ENCODE peak calls at places on chromosomes 16 and 17, in four cellular contexts. J, N, W and D are unnamed samples.

GRCh38 chr16:49956915-49957314 is 68.1 kb upstream of the CNEP1R1 start:
- DNase-seq in J (no peak), N (no peak), W (no peak), D (no peak)

GRCh38 chr16:67555795-67556212 is 6.5 kb upstream of the CTCF start:
- DNase-seq in J (peak), N (no peak), W (no peak), D (no peak)

GRCh38 chr17:61431594-61432311 is 20.5 kb upstream of the TBX4 start:
- DNase-seq in J (peak), N (no peak), W (no peak), D (peak)

GRCh38 chr17:74126179-74126900 is 77.1 kb upstream of the RPL38 start:
- DNase-seq in J (no peak), N (no peak), W (no peak), D (no peak)

GRCh38 chr17:81267390-81268067 is 27.6 kb downstream of the SLC38A10 start:
- DNase-seq in J (no peak), N (peak), W (no peak), D (no peak)

GRCh38 chr17:68344701-68345136 is 53.4 kb downstream of the ARSG start:
- DNase-seq in J (no peak), N (no peak), W (no peak), D (no peak)

GRCh38 chr17:79812969-79813825 is 16.3 kb upstream of the CBX8 start:
- DNase-seq in J (no peak), N (peak), W (no peak), D (peak)

GRCh38 chr17:62179525-62180161 is 114.6 kb upstream of the MED13 start:
- DNase-seq in J (peak), N (peak), W (no peak), D (peak)

GRCh38 chr17:7632492-7632894 is 2.6 kb downstream of the SHBG start:
- DNase-seq in J (peak), N (peak), W (no peak), D (peak)

GRCh38 chr17:76585649-76586593 is at the start of gene ST6GALNAC2:
- DNase-seq in J (no peak), N (no peak), W (no peak), D (peak)

GRCh38 chr16:47054306-47054705 is 80.8 kb upstream of the DNAJA2 start:
- DNase-seq in J (no peak), N (no peak), W (no peak), D (no peak)

GRCh38 chr16:11964761-11965539 is at the start of gene TNFRSF17:
- DNase-seq in J (peak), N (no peak), W (peak), D (no peak)

GRCh38 chr17:68507581-68507980 is 4.6 kb upstream of the PRKAR1A start:
- DNase-seq in J (no peak), N (no peak), W (no peak), D (no peak)

GRCh38 chr17:74619077-74619673 is 4.4 kb downstream of the CD300E start:
- DNase-seq in J (no peak), N (no peak), W (no peak), D (no peak)

GRCh38 chr17:75373290-75373689 is 32.2 kb downstream of the GRB2 start:
- DNase-seq in J (no peak), N (no peak), W (no peak), D (no peak)

GRCh38 chr17:43940630-43941029 is 1.6 kb downstream of the PPY start:
- DNase-seq in J (peak), N (peak), W (no peak), D (peak)

GRCh38 chr16:31331141-31331764 is 23.7 kb upstream of the ITGAX start:
- DNase-seq in J (no peak), N (no peak), W (no peak), D (no peak)

GRCh38 chr16:56603589-56603988 is 4.8 kb upstream of the MT2A start:
- DNase-seq in J (peak), N (peak), W (no peak), D (peak)

GRCh38 chr17:77529328-77529650 is 388.5 kb downstream of the SEC14L1 start:
- DNase-seq in J (no peak), N (no peak), W (no peak), D (no peak)

GRCh38 chr17:15779119-15779518 is 47.0 kb downstream of the TBC1D26 start:
- DNase-seq in J (no peak), N (no peak), W (no peak), D (no peak)

GRCh38 chr16:85782476-85782875 is 16.9 kb downstream of the EMC8 start:
- DNase-seq in J (peak), N (no peak), W (no peak), D (no peak)

GRCh38 chr17:8332128-8332527 is 7.5 kb upstream of the ODF4 start:
- DNase-seq in J (no peak), N (no peak), W (no peak), D (no peak)

GRCh38 chr17:18319604-18320256 is 4.6 kb downstream of the SMCR8 start:
- DNase-seq in J (peak), N (peak), W (no peak), D (peak)

GRCh38 chr16:16001856-16002255 is 52.4 kb downstream of the ABCC1 start:
- DNase-seq in J (no peak), N (no peak), W (no peak), D (no peak)

GRCh38 chr17:49986396-49987289 is 8.4 kb downstream of the DLX3 start:
- DNase-seq in J (no peak), N (no peak), W (no peak), D (no peak)

GRCh38 chr17:48613862-48614694 is 1.0 kb downstream of the HOXB8 start:
- DNase-seq in J (peak), N (no peak), W (no peak), D (peak)

GRCh38 chr17:81902023-81902652 is at the start of gene NPB:
- DNase-seq in J (no peak), N (peak), W (no peak), D (no peak)

GRCh38 chr16:2514333-2515179 is 804 bp downstream of the ATP6V0C start:
- DNase-seq in J (no peak), N (no peak), W (no peak), D (no peak)

GRCh38 chr16:10408824-10409381 is 23.0 kb downstream of the ATF7IP2 start:
- DNase-seq in J (no peak), N (peak), W (no peak), D (no peak)

GRCh38 chr17:66578781-66579489 is 256.0 kb upstream of the CACNG5 start:
- DNase-seq in J (no peak), N (no peak), W (no peak), D (no peak)
- TF ChIP-seq ELK1 in J (no peak), N (no peak), W (no peak), D (no peak)

GRCh38 chr17:36944488-36945040 is 4.2 kb upstream of the AATF start:
- DNase-seq in J (no peak), N (no peak), W (no peak), D (no peak)

GRCh38 chr17:36945959-36946725 is 2.6 kb upstream of the AATF start:
- DNase-seq in J (no peak), N (no peak), W (no peak), D (no peak)

GRCh38 chr17:36947922-36948716 is 635 bp upstream of the AATF start:
- DNase-seq in J (no peak), N (no peak), W (no peak), D (no peak)

GRCh38 chr17:36945160-36945559 is 3.6 kb upstream of the AATF start:
- DNase-seq in J (no peak), N (no peak), W (no peak), D (no peak)

DNA sequence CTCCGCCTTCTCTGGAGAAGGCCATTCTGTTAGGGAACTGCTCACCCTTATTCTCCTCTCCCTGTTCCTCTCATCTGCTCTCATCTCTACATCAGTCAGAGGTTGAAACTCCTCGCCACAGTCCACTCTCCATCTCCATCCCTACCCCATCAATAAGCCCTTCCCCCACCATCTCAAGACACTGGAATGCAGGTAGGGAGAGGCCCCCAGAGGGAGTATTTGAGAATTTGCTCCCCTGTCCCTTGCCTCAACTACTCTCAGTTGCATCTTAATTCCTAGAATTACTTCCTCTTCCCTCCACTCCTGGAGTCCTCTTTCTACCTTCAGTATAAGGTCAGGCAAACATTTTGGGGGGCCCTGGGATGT is 2.0 kb upstream of the AATF start:
- DNase-seq in J (no peak), N (no peak), W (no peak), D (no peak)
- TF ChIP-seq CTCF in J (no peak), N (no peak), W (no peak), D (no peak)

GRCh38 chr17:29546085-29546484 is 20.8 kb downstream of the ABHD15 start:
- DNase-seq in J (no peak), N (no peak), W (no peak), D (peak)
- TF ChIP-seq ELK1 in J (no peak), N (no peak), W (no peak), D (no peak)

DNA sequence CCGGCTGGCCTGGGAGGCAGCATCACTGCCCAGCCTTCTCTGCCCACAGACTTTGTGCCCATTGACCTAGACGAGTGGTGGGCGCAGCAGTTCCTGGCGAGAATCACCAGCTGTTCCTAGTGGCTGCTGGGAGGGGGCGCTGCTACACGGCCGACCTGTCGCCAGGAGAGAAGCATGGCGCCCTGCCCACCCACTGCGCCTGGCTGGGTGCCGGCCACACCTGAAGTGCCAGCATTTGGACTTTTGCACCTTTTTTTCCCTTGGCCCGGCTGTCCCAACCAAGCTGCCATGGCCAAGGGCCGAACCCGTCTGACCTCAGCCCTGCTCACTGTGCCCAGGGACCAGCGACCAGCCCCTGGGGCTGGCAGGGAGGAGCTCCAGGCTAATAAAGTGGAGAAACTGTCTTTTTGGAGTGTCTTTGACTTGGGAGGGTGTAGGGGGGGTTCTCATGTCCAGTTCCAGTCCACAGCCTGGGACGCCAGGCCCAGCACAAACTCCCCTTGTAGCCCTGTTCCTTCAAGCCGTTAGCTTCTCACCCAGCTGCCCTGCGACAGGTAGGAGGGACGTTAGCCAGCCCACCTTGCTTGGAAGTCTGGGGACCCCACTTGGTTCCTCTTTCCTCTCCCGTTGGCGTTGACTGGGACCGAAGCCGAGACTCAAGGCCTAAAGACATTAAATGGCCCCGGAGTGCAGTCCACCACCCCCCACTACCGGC is 937 bp upstream of the WDR90 start:
- DNase-seq in J (no peak), N (no peak), W (no peak), D (peak)
- TF ChIP-seq CTCF in J (peak), N (no peak), W (peak), D (peak)

GRCh38 chr17:32285770-32286517 is 20.3 kb downstream of the RHBDL3 start:
- DNase-seq in J (no peak), N (no peak), W (no peak), D (no peak)
- TF ChIP-seq ELK1 in J (no peak), N (no peak), W (no peak), D (no peak)

GRCh38 chr17:40791808-40792436 is 7.8 kb downstream of the KRT28 start:
- DNase-seq in J (peak), N (no peak), W (no peak), D (peak)
- TF ChIP-seq CTCF in J (peak), N (peak), W (peak), D (peak)

DNA sequence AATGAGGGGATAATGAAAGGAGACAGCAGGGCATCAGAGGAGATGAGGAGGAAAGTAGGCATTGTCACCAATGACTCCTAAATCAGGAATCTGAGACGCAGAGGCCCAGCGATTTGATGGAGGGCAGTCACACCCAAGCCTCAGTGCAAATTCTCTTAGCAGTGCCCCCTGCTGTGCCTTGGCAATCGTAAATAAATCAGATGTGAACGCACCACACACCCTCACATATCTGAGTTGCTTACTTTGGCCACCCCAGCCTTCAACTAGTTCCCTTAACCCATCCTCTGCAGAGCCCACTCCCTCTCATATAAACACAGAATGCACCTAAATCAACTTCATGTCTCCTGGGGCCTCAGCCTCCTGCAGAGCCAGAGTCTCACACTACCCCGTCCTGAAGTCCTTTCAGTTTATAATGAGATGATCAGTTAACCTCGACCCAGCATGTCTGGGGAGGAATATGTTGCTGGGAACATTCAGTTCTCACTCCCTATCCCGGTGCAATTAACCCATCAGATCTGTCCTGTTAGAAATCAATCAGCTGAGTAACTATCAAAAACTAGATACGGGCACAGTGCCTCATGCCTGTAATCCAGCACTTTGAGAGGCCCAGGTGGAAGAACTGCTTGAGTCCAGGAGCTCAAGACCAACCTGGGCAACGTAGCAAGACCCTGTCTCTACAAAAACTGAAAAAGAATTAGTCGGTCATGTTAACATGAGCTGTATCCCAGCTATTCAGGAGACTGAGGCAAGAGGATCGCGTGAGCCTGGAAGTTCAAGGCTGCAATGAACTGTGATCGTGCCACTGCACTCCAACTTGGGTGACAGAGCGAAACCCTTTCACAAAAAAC is 78.4 kb downstream of the SLC39A11 start:
- DNase-seq in J (peak), N (no peak), W (no peak), D (peak)
- TF ChIP-seq ELK1 in J (no peak), N (no peak), W (no peak), D (no peak)

GRCh38 chr17:17156511-17156910 is 49.6 kb downstream of the PLD6 start:
- DNase-seq in J (peak), N (no peak), W (no peak), D (no peak)
- TF ChIP-seq CTCF in J (no peak), N (no peak), W (no peak), D (no peak)

DNA sequence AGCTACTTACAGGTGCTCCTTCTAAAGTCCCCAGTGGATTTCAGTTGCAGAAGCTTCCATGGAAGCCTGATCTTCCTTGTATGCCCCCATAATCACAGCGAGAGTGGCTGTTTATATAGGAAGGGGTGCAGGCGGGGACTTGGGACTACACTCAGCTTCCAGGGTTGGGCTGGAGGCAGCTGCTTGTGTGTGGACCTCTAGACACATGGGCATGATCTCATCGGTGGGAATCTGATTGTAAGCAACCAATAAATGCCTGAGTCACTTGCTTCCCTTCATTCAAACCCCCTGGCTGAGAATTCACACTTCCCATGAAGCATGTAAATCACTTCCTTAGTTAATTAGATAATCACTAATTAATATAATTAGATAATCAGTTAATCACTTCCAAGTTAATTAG is 1.0 kb upstream of the KRT20 start:
- DNase-seq in J (peak), N (no peak), W (no peak), D (no peak)
- TF ChIP-seq ELK1 in J (no peak), N (no peak), W (no peak), D (no peak)